ENCODE peak calls at places on chromosomes 5 and 9, in eight cellular contexts. R, Y, N, T, L, I, F and A are unnamed samples. For H3K4me1, the result is how much of the 10 kb centered on the place peaks cover.

GRCh38 chr9:111957856-111958631 is 61.4 kb downstream of the UGCG start:
- DNase-seq in R (no peak), Y (peak), N (no peak), T (no peak), L (peak), I (no peak), F (no peak), A (peak)

GRCh38 chr9:14535161-14535930 is 157.9 kb downstream of the ZDHHC21 start:
- DNase-seq in R (peak), Y (no peak), N (no peak), T (no peak), L (no peak), I (no peak), F (no peak), A (no peak)

GRCh38 chr9:111036068-111036789 is 2.0 kb downstream of the LPAR1 start:
- DNase-seq in R (peak), Y (peak), N (peak), T (peak), L (peak), I (peak), F (no peak), A (no peak)

GRCh38 chr5:54460181-54460919 is 4.9 kb downstream of the HSPB3 start:
- DNase-seq in R (no peak), Y (peak), N (no peak), T (no peak), L (no peak), I (no peak), F (no peak), A (no peak)

GRCh38 chr5:114380721-114381120 is 18.9 kb downstream of the KCNN2 start:
- DNase-seq in R (no peak), Y (no peak), N (no peak), T (no peak), L (no peak), I (no peak), F (no peak), A (no peak)

GRCh38 chr9:130710822-130711352 is 17.3 kb downstream of the EXOSC2 start:
- DNase-seq in R (no peak), Y (no peak), N (no peak), T (no peak), L (no peak), I (no peak), F (no peak), A (no peak)

GRCh38 chr5:9198399-9198798 is 347.5 kb downstream of the SEMA5A start:
- DNase-seq in R (no peak), Y (peak), N (no peak), T (no peak), L (no peak), I (no peak), F (no peak), A (no peak)

GRCh38 chr5:61366841-61367240 is 34.8 kb downstream of the ZSWIM6 start:
- DNase-seq in R (no peak), Y (no peak), N (no peak), T (no peak), L (no peak), I (no peak), F (no peak), A (no peak)

GRCh38 chr9:76486151-76486550 is 27.2 kb downstream of the GCNT1 start:
- DNase-seq in R (no peak), Y (no peak), N (no peak), T (no peak), L (no peak), I (no peak), F (no peak), A (no peak)

GRCh38 chr9:38171538-38171884 is 102.5 kb upstream of the SHB start:
- DNase-seq in R (no peak), Y (no peak), N (no peak), T (no peak), L (no peak), I (no peak), F (no peak), A (no peak)

GRCh38 chr9:30258079-30258478 is 2126.4 kb upstream of the ACO1 start:
- DNase-seq in R (no peak), Y (no peak), N (no peak), T (no peak), L (no peak), I (no peak), F (no peak), A (no peak)
- H3K4me3 ChIP-seq in R (no peak), Y (no peak), N (no peak), T (no peak), L (no peak), I (no peak), F (no peak), A (no peak)

GRCh38 chr5:134550271-134551214 is 25.1 kb downstream of the JADE2 start:
- DNase-seq in R (peak), Y (no peak), N (no peak), T (no peak), L (no peak), I (no peak), F (peak), A (peak)
- H3K4me1 ChIP-seq in R (half or more), Y (under half), N (under half), T (under half), L (half or more), I (half or more), F (half or more), A (under half)

DNA sequence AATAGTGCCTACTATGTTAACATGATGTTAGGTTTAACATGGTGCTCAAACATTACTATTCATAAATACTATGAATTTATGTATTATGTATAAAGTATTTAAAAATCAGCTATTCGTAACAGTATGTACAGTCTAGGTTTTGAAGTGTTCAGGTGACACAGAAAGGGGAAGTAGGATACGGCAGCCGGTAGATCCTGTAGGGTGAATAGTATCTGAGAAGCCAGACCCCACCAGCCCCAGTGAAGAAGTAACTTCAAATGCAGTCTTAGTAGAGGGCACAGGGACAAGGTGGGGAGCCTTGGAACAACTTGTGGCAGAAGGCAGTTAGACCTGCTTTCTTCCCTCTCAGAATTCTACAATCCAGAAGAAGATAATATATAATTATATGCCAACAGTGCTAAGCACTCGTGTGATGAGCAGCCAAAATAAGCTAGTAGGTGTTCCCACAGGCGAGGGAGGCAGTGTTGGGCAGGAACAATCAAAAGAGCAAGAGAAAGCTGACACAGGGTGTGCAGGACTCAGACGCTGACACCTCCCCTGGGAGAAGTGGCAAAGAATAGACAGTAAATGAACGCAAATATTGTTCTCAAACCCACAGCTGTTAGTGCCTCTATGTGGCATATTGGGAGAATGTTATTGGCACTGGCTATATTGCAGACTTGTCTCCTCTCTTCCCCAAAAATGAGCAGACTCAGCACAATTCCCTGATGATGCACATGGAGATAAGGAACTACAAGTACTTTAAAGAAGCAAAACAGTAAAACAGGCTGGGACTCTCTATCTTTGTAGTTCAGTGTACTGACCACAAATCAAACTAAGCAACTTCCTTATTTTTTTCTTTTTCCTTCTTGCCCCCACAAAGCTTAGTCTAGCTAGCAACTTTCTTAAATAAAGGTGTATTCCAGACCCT is 4.6 kb downstream of the ZNF367 start:
- DNase-seq in R (no peak), Y (no peak), N (no peak), T (no peak), L (no peak), I (no peak), F (peak), A (no peak)
- H3K4me3 ChIP-seq in R (peak), Y (no peak), N (no peak), T (no peak), L (no peak), I (no peak), F (peak), A (peak)

GRCh38 chr9:33220681-33221567 is 19.0 kb upstream of the SPINK4 start:
- DNase-seq in R (no peak), Y (no peak), N (no peak), T (no peak), L (no peak), I (no peak), F (no peak), A (no peak)
- H3K4me1 ChIP-seq in R (under half), Y (under half), N (under half), T (under half), L (under half), I (under half), F (under half), A (under half)

GRCh38 chr9:100377015-100377414 is 24.3 kb upstream of the TEX10 start:
- DNase-seq in R (no peak), Y (no peak), N (no peak), T (no peak), L (no peak), I (no peak), F (no peak), A (no peak)

GRCh38 chr9:100375677-100376076 is 22.9 kb upstream of the TEX10 start:
- DNase-seq in R (no peak), Y (no peak), N (no peak), T (no peak), L (no peak), I (no peak), F (no peak), A (no peak)

DNA sequence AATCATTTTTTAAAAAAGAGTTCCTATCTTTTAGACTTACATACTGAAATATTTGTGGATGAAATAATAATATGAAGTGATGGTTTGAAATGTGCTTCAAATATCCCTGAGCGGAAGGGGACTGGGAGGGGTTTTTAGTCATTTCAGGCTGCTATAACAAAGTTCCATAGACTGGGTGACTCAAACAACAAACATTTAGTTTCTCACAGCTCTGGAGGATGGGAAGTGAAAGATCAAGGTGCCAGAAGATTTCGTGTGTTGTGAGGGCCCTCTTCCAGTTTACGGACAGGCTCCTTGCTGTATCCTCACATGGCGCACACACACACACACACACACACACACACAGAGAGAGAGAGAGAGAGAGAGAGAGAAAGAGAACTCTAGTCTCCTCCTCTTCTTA is 27.1 kb upstream of the TEX10 start:
- DNase-seq in R (no peak), Y (peak), N (no peak), T (no peak), L (no peak), I (no peak), F (no peak), A (no peak)
- H3K4me3 ChIP-seq in R (no peak), Y (no peak), N (no peak), T (no peak), L (no peak), I (no peak), F (no peak), A (no peak)

DNA sequence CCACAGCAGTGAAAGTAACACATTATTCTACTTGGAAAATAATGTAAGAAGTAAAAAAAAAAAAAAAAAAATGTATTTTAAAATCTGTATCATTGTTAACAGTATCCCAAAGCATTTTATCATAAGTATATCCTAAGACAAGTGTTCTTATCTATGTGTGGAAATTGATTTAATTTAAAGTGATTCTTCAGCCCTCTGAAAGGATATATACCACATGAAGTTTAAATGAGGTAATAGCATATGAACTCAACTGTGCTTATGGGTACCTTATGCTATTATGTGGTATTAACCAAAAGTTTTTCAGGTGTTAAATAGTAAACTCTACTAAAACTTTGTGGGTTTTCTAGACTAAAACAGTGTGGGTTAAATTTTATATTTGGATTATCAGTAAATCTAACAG is 2.8 kb upstream of the SECISBP2 start:
- DNase-seq in R (no peak), Y (no peak), N (no peak), T (no peak), L (no peak), I (no peak), F (no peak), A (no peak)
- H3K4me1 ChIP-seq in R (under half), Y (under half), N (under half), T (under half), L (under half), I (under half), F (half or more), A (under half)

GRCh38 chr5:175797521-175798038 is 73.8 kb upstream of the CPLX2 start:
- DNase-seq in R (no peak), Y (no peak), N (peak), T (peak), L (no peak), I (no peak), F (no peak), A (no peak)
- H3K4me3 ChIP-seq in R (peak), Y (peak), N (peak), T (peak), L (peak), I (peak), F (no peak), A (no peak)

DNA sequence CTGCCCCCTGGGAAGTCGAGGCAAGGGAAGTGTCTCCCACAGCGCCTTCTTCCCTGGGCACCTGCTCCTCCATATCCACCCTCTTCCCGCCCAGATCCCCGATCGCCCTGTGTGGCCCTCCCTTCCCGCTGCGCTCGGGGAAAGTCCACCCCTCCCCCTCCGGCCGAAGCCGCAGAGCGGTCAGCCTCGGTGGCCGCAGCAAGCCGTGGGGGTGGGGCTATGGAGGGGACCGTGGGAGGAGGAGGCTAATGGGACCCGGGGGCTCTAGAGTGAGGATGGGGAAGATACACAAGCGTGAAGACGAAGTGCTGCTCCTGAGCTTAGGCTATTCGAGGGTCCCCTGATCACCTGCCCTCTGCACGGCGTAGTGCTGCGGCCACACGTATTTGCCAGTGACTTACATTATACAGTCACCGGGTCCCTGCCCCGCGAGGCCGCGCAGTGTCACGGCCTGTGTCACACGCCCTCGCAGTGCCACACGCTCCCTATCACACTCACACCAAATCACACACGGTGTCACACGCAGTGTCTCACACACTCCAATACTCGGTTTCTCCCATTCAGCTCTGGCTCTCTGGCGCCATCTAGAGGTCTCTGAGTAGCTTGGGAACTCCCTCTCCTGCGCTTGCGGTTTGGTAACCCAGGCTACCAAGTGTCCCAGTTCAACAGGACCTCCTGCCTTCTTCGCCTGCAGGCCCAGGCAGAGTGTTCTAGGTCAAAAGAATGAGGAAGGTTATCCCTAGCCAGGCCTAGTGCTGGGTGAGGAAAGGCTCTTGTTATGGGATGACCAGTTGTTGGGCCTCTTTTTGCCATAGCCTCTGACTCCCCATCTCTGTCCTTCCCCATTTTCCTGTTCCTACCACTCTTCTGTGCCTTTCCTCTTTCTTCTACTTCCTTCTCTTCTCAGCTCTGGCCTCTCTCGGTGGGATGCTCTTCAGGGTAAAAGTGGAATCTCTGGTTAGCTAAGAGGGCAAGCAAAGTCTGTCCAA is 855 bp upstream of the PCDH1 start:
- DNase-seq in R (peak), Y (peak), N (peak), T (peak), L (peak), I (peak), F (peak), A (peak)
- H3K4me1 ChIP-seq in R (half or more), Y (under half), N (under half), T (half or more), L (half or more), I (under half), F (under half), A (under half)

GRCh38 chr5:7394889-7395431 is 978 bp upstream of the ADCY2 start:
- DNase-seq in R (no peak), Y (no peak), N (no peak), T (peak), L (no peak), I (no peak), F (no peak), A (no peak)

GRCh38 chr5:7395432-7396168 is at the start of gene ADCY2:
- DNase-seq in R (no peak), Y (no peak), N (no peak), T (no peak), L (no peak), I (no peak), F (no peak), A (no peak)

GRCh38 chr5:7397935-7398334 is 2.0 kb downstream of the ADCY2 start:
- DNase-seq in R (no peak), Y (no peak), N (no peak), T (no peak), L (no peak), I (no peak), F (no peak), A (no peak)

GRCh38 chr5:7397005-7397546 is 1.1 kb downstream of the ADCY2 start:
- DNase-seq in R (no peak), Y (no peak), N (no peak), T (no peak), L (no peak), I (no peak), F (no peak), A (no peak)

DNA sequence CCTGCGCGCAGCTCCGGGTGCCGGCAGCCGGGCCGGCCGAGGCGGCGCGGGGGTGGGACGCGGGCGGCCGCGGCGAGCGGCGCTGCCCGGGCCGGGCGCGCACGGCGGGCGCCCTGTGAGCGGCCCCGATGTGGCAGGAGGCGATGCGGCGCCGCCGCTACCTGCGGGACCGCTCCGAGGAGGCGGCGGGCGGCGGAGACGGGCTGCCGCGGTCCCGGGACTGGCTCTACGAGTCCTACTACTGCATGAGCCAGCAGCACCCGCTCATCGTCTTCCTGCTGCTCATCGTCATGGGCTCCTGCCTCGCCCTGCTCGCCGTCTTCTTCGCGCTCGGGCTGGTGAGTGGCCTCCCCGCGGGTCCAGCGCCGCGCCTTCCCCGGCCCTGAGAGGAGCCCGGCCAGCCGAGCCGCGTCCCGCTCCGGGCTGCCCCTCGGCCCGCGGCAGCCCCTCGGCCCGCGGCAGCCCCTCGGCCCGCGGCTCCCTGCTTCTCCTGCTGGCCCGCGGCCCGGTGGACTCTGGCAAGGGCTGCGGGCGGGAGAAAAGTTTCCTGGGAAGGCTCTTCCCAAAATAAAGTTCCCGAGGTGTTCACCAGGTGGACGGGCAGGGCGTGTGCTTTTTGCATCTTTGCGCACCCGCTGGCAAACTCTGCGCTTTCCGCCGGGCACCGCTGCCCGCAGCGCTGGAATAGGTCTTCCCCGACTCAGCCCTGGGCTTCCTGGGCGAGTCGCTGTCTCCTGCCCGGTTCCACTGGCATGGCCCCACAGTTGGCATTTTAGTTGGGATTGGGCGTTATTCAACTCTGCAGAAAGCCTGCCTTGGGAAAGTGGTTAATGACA is 449 bp downstream of the ADCY2 start:
- DNase-seq in R (no peak), Y (peak), N (no peak), T (no peak), L (no peak), I (no peak), F (no peak), A (no peak)
- H3K4me3 ChIP-seq in R (peak), Y (peak), N (no peak), T (peak), L (peak), I (peak), F (no peak), A (no peak)

GRCh38 chr5:127353761-127354160 is 63.2 kb downstream of the MEGF10 start:
- DNase-seq in R (no peak), Y (no peak), N (no peak), T (no peak), L (no peak), I (no peak), F (no peak), A (no peak)
- H3K4me1 ChIP-seq in R (under half), Y (under half), N (under half), T (under half), L (under half), I (under half), F (under half), A (under half)